ENCODE peak calls at places on chromosomes 5 and 9, in five cellular contexts. R, I, F, U and W are unnamed samples.

GRCh38 chr9:135088979-135089847 is 1.7 kb downstream of the OLFM1 start:
- DNase-seq in U (no peak), F (no peak), I (no peak), R (no peak), W (no peak)

GRCh38 chr5:131193106-131193505 is 22.4 kb downstream of the LYRM7 start:
- DNase-seq in U (no peak), R (no peak), F (no peak), I (peak), W (no peak)

GRCh38 chr9:5355817-5356216 is 16.1 kb upstream of the RLN1 start:
- DNase-seq in I (no peak), U (no peak), F (no peak), R (no peak), W (no peak)

GRCh38 chr5:65047225-65047624 is 278.5 kb downstream of the CWC27 start:
- DNase-seq in U (no peak), R (no peak), I (no peak), F (no peak), W (no peak)

GRCh38 chr9:93591301-93591700 is 14.9 kb downstream of the PHF2 start:
- DNase-seq in F (no peak), I (no peak), U (no peak), R (no peak), W (no peak)

GRCh38 chr5:137995077-137995746 is 37.7 kb downstream of the FAM13B start:
- DNase-seq in R (no peak), U (no peak), I (peak), F (no peak), W (no peak)

GRCh38 chr9:69745716-69746538 is 13.9 kb downstream of the PTAR1 start:
- DNase-seq in F (no peak), U (no peak), R (no peak), I (peak), W (no peak)

GRCh38 chr5:181212934-181213333 is 7.9 kb upstream of the TRIM7 start:
- DNase-seq in R (no peak), I (no peak), F (no peak), U (no peak), W (no peak)

GRCh38 chr9:80885894-80886293 is 803.5 kb downstream of the TLE1 start:
- DNase-seq in U (peak), F (no peak), R (no peak), I (no peak), W (no peak)

GRCh38 chr9:134061019-134061687 is 6.7 kb downstream of the BRD3 start:
- DNase-seq in U (no peak), F (no peak), I (no peak), R (no peak), W (no peak)

GRCh38 chr5:180069589-180070247 is 1.8 kb downstream of the RNF130 start:
- DNase-seq in I (no peak), F (no peak), R (no peak), U (peak), W (no peak)

GRCh38 chr5:170844651-170845050 is 17.2 kb upstream of the RANBP17 start:
- DNase-seq in I (no peak), U (no peak), R (no peak), F (no peak), W (no peak)

GRCh38 chr5:122704247-122705036 is 70.4 kb upstream of the SNX2 start:
- DNase-seq in F (no peak), R (no peak), I (peak), U (no peak), W (peak)

GRCh38 chr5:123087173-123088030 is 1.6 kb upstream of the PRDM6 start:
- DNase-seq in F (no peak), R (no peak), I (no peak), U (no peak), W (no peak)

GRCh38 chr9:125119643-125120286 is 23.6 kb downstream of the SCAI start:
- DNase-seq in R (no peak), F (no peak), U (no peak), I (peak), W (no peak)

GRCh38 chr9:86093788-86094555 is 5.4 kb downstream of the GOLM1 start:
- DNase-seq in F (no peak), U (no peak), I (peak), R (peak), W (no peak)

GRCh38 chr5:72634444-72634843 is 127.2 kb upstream of the ZNF366 start:
- DNase-seq in F (no peak), I (peak), U (no peak), R (no peak), W (no peak)

GRCh38 chr5:124544366-124545055 is 201.9 kb downstream of the ZNF608 start:
- DNase-seq in U (no peak), I (peak), F (no peak), R (peak), W (peak)
- TF ChIP-seq CTCF in U (no peak), I (no peak), F (no peak), R (no peak), W (no peak)

GRCh38 chr5:16931334-16932110 is 4.6 kb downstream of the MYO10 start:
- DNase-seq in U (no peak), R (no peak), I (no peak), F (no peak), W (no peak)
- H3K4me3 ChIP-seq in U (no peak), R (no peak), I (no peak), F (no peak), W (no peak)

DNA sequence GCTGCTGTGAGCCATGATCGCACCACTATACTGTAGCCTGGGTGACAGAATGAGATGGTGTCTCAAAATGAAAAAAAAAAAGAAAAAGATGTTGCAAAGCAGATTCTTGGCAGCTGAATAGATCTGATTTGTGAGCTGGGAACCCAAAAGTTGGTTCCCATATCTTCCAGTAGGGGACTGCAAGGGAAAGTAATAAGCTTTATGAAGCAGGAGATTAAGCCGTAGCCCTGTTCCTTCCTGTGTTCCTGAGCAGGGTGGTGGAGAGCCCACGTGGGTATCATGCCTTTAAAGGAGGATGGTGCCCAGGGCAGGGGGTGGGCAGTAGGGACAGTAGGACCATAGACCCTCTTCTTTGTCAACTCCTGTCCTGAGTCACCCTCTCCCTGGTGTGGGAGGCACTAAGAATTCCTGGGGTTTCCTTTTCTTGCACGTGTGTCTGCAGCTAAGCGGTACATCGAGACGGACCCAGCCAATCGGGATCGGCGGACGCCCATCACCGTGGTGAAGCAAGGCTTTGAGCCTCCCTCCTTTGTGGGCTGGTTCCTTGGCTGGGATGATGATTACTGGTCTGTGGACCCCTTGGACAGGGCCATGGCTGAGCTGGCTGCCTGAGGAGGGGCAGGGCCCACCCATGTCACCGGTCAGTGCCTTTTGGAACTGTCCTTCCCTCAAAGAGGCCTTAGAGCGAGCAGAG is 37.9 kb downstream of the STOM start:
- DNase-seq in I (peak), R (no peak), U (no peak), F (no peak), W (no peak)
- TF ChIP-seq CTCF in I (peak), R (no peak), U (peak), F (peak), W (no peak)

GRCh38 chr5:61626639-61627282 is 294.7 kb downstream of the ZSWIM6 start:
- DNase-seq in I (no peak), F (no peak), R (no peak), U (no peak), W (no peak)

GRCh38 chr5:61632064-61632463 is 300.0 kb downstream of the ZSWIM6 start:
- DNase-seq in U (no peak), F (no peak), R (no peak), I (no peak), W (no peak)

GRCh38 chr5:61630908-61631307 is 298.9 kb downstream of the ZSWIM6 start:
- DNase-seq in F (no peak), U (no peak), R (no peak), I (no peak), W (no peak)

GRCh38 chr5:61635271-61635670 is 303.2 kb downstream of the ZSWIM6 start:
- DNase-seq in U (no peak), F (no peak), I (no peak), R (no peak), W (no peak)

DNA sequence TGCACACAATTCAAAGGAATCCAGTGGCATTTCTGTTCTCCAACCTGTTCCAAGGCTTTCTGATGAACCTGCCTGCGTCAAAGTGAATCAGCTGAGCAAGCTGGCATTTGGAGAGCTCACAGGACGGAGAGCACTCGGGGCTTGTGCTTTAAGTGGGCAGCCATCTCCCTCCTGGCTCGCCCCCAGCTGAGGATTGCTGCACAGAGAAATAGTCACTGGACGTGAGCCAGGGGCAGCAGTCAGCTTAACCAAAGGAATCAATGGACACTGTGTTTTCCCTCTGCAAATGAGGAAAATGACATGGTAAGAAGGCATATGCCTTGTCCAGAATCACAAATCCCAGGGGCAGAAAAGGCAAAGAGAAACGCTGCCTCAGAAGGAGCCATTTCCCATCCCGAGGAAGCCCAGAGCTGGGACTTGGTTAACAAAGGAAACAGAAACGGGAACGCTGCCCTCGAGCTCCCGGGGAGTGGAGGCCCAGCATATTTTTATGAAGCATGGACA is 299.4 kb downstream of the ZSWIM6 start:
- DNase-seq in U (peak), I (peak), F (no peak), R (no peak), W (no peak)
- H3K4me3 ChIP-seq in U (peak), I (peak), F (no peak), R (no peak), W (no peak)